ENCODE peak calls at places on chromosomes 16 and 17, in seven cellular contexts. P is HCEC 1CT; W is stimulated activated CD4-positive, alpha-beta T cell treated with anti-CD3 and anti-CD28 coated beads, Interleukin-2, amount 100 ng/mL, for 4 hours; D is psoas muscle; G is NCI-H2081; H is LoVo; K is HFF-Myc. N is an unnamed sample.

GRCh38 chr17:7004398-7005253 is 7.8 kb upstream of the RNASEK start:
- DNase-seq in P (peak), W (no peak), D (no peak), G (peak), H (peak), K (peak), N (peak)

GRCh38 chr17:75587718-75588545 is at the start of gene MYO15B:
- DNase-seq in P (no peak), W (peak), D (peak), G (no peak), H (no peak), K (no peak), N (no peak)

GRCh38 chr17:13520899-13521572 is 80.7 kb downstream of the HS3ST3A1 start:
- DNase-seq in P (peak), W (no peak), D (no peak), G (no peak), H (no peak), K (no peak), N (peak)

GRCh38 chr17:7021993-7022778 is 664 bp upstream of the BCL6B start:
- DNase-seq in P (peak), W (peak), D (peak), G (peak), H (peak), K (no peak), N (peak)

GRCh38 chr17:72185571-72185970 is 64.8 kb downstream of the SOX9 start:
- DNase-seq in P (no peak), W (no peak), D (peak), G (no peak), H (no peak), K (no peak), N (no peak)

GRCh38 chr16:80936410-80936809 is 70.3 kb downstream of the CMC2 start:
- DNase-seq in P (no peak), W (no peak), D (no peak), G (no peak), H (no peak), K (no peak), N (no peak)

GRCh38 chr17:31100840-31101239 is 6.1 kb downstream of the NF1 start:
- DNase-seq in P (no peak), W (no peak), D (no peak), G (no peak), H (no peak), K (no peak), N (no peak)

GRCh38 chr17:50507871-50508572 is at the start of gene MYCBPAP:
- DNase-seq in P (peak), W (peak), D (peak), G (peak), H (peak), K (no peak), N (no peak)

GRCh38 chr17:7428557-7428956 is at the start of gene SPEM3:
- DNase-seq in P (no peak), W (no peak), D (no peak), G (no peak), H (no peak), K (no peak), N (no peak)

GRCh38 chr16:27526169-27526568 is 23.5 kb downstream of the GTF3C1 start:
- DNase-seq in P (no peak), W (no peak), D (peak), G (peak), H (no peak), K (no peak), N (no peak)

GRCh38 chr17:31427684-31428083 is 36.2 kb downstream of the RAB11FIP4 start:
- DNase-seq in P (no peak), W (no peak), D (no peak), G (no peak), H (no peak), K (no peak), N (no peak)

GRCh38 chr17:21351366-21352065 is 24.6 kb upstream of the KCNJ12 start:
- DNase-seq in P (no peak), W (no peak), D (no peak), G (no peak), H (no peak), K (no peak), N (no peak)

GRCh38 chr17:47693667-47694017 is 319 bp upstream of the TBKBP1 start:
- DNase-seq in P (no peak), W (no peak), D (no peak), G (peak), H (no peak), K (no peak), N (no peak)

GRCh38 chr17:3015890-3016289 is 47.5 kb downstream of the OR1D5 start:
- DNase-seq in P (no peak), W (no peak), D (no peak), G (no peak), H (no peak), K (no peak), N (peak)

GRCh38 chr16:51898872-51899271 is 648.1 kb downstream of the TOX3 start:
- DNase-seq in P (peak), W (no peak), D (no peak), G (no peak), H (no peak), K (no peak), N (peak)

GRCh38 chr17:74199306-74200092 is 4.0 kb upstream of the RPL38 start:
- DNase-seq in P (peak), W (peak), D (peak), G (peak), H (peak), K (no peak), N (peak)

GRCh38 chr17:17179371-17179827 is 26.7 kb downstream of the PLD6 start:
- DNase-seq in P (no peak), W (no peak), D (no peak), G (no peak), H (no peak), K (no peak), N (peak)

GRCh38 chr17:35089846-35090193 is 26.3 kb upstream of the RFFL start:
- DNase-seq in P (peak), W (peak), D (no peak), G (no peak), H (peak), K (no peak), N (peak)

GRCh38 chr16:67311607-67312449 is 14.7 kb downstream of the KCTD19 start:
- DNase-seq in P (peak), W (peak), D (peak), G (no peak), H (peak), K (peak), N (peak)

GRCh38 chr16:50210266-50211038 is 55.9 kb upstream of the ADCY7 start:
- DNase-seq in P (peak), W (peak), D (peak), G (peak), H (peak), K (peak), N (peak)

GRCh38 chr17:40019140-40019991 is 4.1 kb downstream of the CSF3 start:
- DNase-seq in P (peak), W (no peak), D (peak), G (no peak), H (no peak), K (peak), N (peak)

GRCh38 chr16:3650631-3651265 is 3.7 kb upstream of the DNASE1 start:
- DNase-seq in P (no peak), W (no peak), D (no peak), G (no peak), H (no peak), K (no peak), N (no peak)

GRCh38 chr17:19384723-19385391 is 2.1 kb downstream of the MFAP4 start:
- DNase-seq in P (peak), W (no peak), D (peak), G (no peak), H (no peak), K (peak), N (no peak)

GRCh38 chr16:49019081-49019633 is 262.5 kb downstream of the CBLN1 start:
- DNase-seq in P (peak), W (no peak), D (no peak), G (no peak), H (no peak), K (peak), N (no peak)

GRCh38 chr17:41810659-41811548 is 845 bp downstream of the P3H4 start:
- DNase-seq in P (no peak), W (peak), D (no peak), G (no peak), H (no peak), K (no peak), N (no peak)

GRCh38 chr16:74455619-74456289 is 34.5 kb upstream of the CLEC18B start:
- DNase-seq in P (peak), W (no peak), D (no peak), G (no peak), H (no peak), K (no peak), N (peak)

GRCh38 chr17:35981908-35982330 is 622 bp upstream of the CCL16 start:
- DNase-seq in P (no peak), W (no peak), D (no peak), G (no peak), H (no peak), K (no peak), N (no peak)

GRCh38 chr17:6729531-6729930 is 16.4 kb upstream of the SLC13A5 start:
- DNase-seq in P (no peak), W (no peak), D (no peak), G (no peak), H (no peak), K (no peak), N (no peak)

GRCh38 chr17:63700528-63701441 is 860 bp upstream of the LIMD2 start:
- DNase-seq in P (no peak), W (no peak), D (peak), G (peak), H (no peak), K (no peak), N (no peak)

GRCh38 chr16:11089504-11090124 is 145.2 kb downstream of the CLEC16A start:
- DNase-seq in P (peak), W (no peak), D (no peak), G (no peak), H (no peak), K (no peak), N (peak)

GRCh38 chr17:37405955-37406634 is 541 bp downstream of the ACACA start:
- DNase-seq in P (no peak), W (no peak), D (no peak), G (peak), H (no peak), K (no peak), N (peak)

GRCh38 chr16:83903739-83904138 is 4.8 kb downstream of the MLYCD start:
- DNase-seq in P (no peak), W (no peak), D (peak), G (peak), H (no peak), K (no peak), N (no peak)

GRCh38 chr16:85681255-85681654 is 7.5 kb downstream of the GINS2 start:
- DNase-seq in P (no peak), W (no peak), D (no peak), G (no peak), H (no peak), K (no peak), N (no peak)

N was measured in HT1080.